ENCODE peak calls at places on chromosomes 11 and 22, in eight cellular contexts. V is A549, Q is right lobe of liver, J is neuronal stem cell, L is upper lobe of left lung, S is spleen, G is tibial nerve, Y is OCI-LY7. P is an unnamed sample.

GRCh38 chr22:19201858-19202798 is 23.6 kb upstream of the SLC25A1 start:
- DNase-seq in V (no peak), Q (peak; percentile 42), J (no peak), L (no peak), S (no peak), G (no peak), Y (no peak), P (no peak)

GRCh38 chr22:49274754-49275380 is 552.8 kb downstream of the BRD1 start:
- DNase-seq in V (no peak), Q (no peak), J (no peak), L (no peak), S (peak; percentile 44), G (no peak), Y (no peak), P (no peak)

GRCh38 chr11:68341557-68342458 is 29.4 kb downstream of the LRP5 start:
- DNase-seq in V (no peak), Q (no peak), J (no peak), L (no peak), S (no peak), G (no peak), Y (no peak), P (peak; percentile 53)

GRCh38 chr11:92224394-92225205 is at the start of gene FAT3:
- DNase-seq in V (peak; percentile 37), Q (peak; percentile 25), J (peak; percentile 81), L (peak; percentile 88), S (no peak), G (no peak), Y (no peak), P (peak; percentile 56)

GRCh38 chr22:47918936-47919505 is 1156.6 kb downstream of the TBC1D22A start:
- DNase-seq in V (no peak), Q (no peak), J (peak; percentile 79), L (peak; percentile 48), S (no peak), G (no peak), Y (peak; percentile 92), P (no peak)

GRCh38 chr11:27228891-27229290 is 134.1 kb downstream of the CCDC34 start:
- DNase-seq in V (no peak), Q (no peak), J (no peak), L (no peak), S (no peak), G (no peak), Y (no peak), P (no peak)

GRCh38 chr11:76589477-76589876 is 81.1 kb downstream of the LRRC32 start:
- DNase-seq in V (no peak), Q (no peak), J (no peak), L (no peak), S (no peak), G (no peak), Y (no peak), P (no peak)

GRCh38 chr11:126716456-126717083 is 284.0 kb downstream of the KIRREL3 start:
- DNase-seq in V (peak; percentile 21), Q (no peak), J (no peak), L (no peak), S (no peak), G (peak; percentile 78), Y (peak; percentile 43), P (peak; percentile 39)

GRCh38 chr11:116517077-116517476 is 255.7 kb downstream of the BUD13 start:
- DNase-seq in V (no peak), Q (no peak), J (no peak), L (no peak), S (no peak), G (no peak), Y (no peak), P (no peak)

GRCh38 chr22:48464246-48464645 is 1363.4 kb downstream of the BRD1 start:
- DNase-seq in V (no peak), Q (no peak), J (no peak), L (no peak), S (peak; percentile 28), G (no peak), Y (no peak), P (no peak)

GRCh38 chr11:72701466-72701865 is 27.2 kb upstream of the PDE2A start:
- DNase-seq in V (no peak), Q (no peak), J (no peak), L (peak; percentile 47), S (no peak), G (no peak), Y (no peak), P (no peak)

GRCh38 chr22:42662114-42663021 is 13.2 kb upstream of the CYB5R3 start:
- DNase-seq in V (peak; percentile 78), Q (peak; percentile 85), J (peak; percentile 77), L (peak; percentile 97), S (peak; percentile 95), G (peak; percentile 89), Y (peak; percentile 85), P (peak; percentile 96)

GRCh38 chr11:81772161-81772560 is 961.5 kb downstream of the FAM181B start:
- DNase-seq in V (no peak), Q (no peak), J (peak; percentile 9), L (no peak), S (no peak), G (no peak), Y (no peak), P (no peak)

GRCh38 chr22:42788021-42788420 is 67.4 kb upstream of the A4GALT start:
- DNase-seq in V (no peak), Q (no peak), J (no peak), L (peak; percentile 46), S (no peak), G (no peak), Y (no peak), P (peak; percentile 32)

GRCh38 chr11:11622772-11623531 is 1.1 kb upstream of the GALNT18 start:
- DNase-seq in V (no peak), Q (no peak), J (no peak), L (no peak), S (no peak), G (no peak), Y (no peak), P (no peak)

GRCh38 chr11:7582338-7582985 is 68.7 kb downstream of the PPFIBP2 start:
- DNase-seq in V (no peak), Q (no peak), J (no peak), L (no peak), S (no peak), G (peak; percentile 31), Y (no peak), P (no peak)

GRCh38 chr11:75474878-75475766 is 42.1 kb upstream of the KLHL35 start:
- DNase-seq in V (no peak), Q (peak; percentile 49), J (no peak), L (no peak), S (peak; percentile 87), G (peak; percentile 55), Y (peak; percentile 61), P (peak; percentile 88)

GRCh38 chr11:47412152-47412746 is 3.9 kb downstream of the SLC39A13 start:
- DNase-seq in V (peak; percentile 75), Q (peak; percentile 69), J (no peak), L (peak; percentile 90), S (peak; percentile 93), G (no peak), Y (peak; percentile 71), P (no peak)

GRCh38 chr11:20596629-20597129 is 2.7 kb upstream of the SLC6A5 start:
- DNase-seq in V (no peak), Q (no peak), J (no peak), L (peak; percentile 75), S (no peak), G (no peak), Y (no peak), P (no peak)

GRCh38 chr11:74822187-74822586 is 73.5 kb downstream of the RNF169 start:
- DNase-seq in V (no peak), Q (no peak), J (no peak), L (no peak), S (no peak), G (no peak), Y (no peak), P (no peak)

DNA sequence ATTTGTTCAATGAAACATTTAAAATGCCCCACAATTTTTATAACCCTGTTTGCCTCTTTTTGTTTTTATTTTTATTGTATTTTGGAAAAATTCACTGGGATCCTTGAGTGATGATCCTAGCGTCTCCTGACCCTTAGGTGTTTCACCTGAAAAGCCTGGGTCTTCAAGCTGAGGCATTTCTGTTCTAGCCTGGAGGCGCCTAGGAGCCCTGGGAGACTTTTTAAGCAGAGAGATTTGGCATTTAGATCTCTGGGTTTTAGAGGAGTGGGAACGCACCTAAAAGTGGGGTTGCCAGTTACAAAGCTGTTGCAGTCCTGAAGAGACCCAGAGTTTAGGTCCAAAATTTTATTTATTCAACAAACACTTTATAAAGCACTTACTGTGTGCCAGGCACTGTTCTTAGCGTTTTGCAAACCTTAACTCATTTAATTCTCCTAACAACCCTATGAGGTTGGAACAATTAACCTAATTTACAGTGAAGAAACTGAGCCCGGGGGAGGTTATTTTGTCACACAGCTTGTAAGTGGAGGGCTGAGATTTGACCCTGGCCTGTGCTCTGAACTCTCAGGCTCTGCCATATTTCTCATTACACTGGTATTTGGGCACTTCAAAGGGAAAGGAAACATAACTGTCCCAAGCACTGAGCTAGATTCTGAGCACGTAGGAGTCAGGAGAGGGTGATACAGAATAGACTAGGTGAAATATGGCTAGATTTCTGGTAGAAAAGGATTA is 834 bp upstream of the FADS1 start:
- DNase-seq in V (no peak), Q (no peak), J (no peak), L (no peak), S (no peak), G (no peak), Y (no peak), P (no peak)
- H3K4me3 ChIP-seq in V (peak overlapping the region; percentile 83), Q (peak overlapping the region; percentile 45), J (peak overlapping the region; percentile 97), L (peak overlapping the region; percentile 84), S (peak overlapping the region; percentile 63), G (peak overlapping the region; percentile 79), Y (no peak overlapping the region), P (peak overlapping the region; percentile 32)

GRCh38 chr22:30422481-30423295 is 2.9 kb upstream of the MTFP1 start:
- DNase-seq in V (peak; percentile 75), Q (peak; percentile 73), J (peak; percentile 56), L (no peak), S (no peak), G (peak; percentile 65), Y (no peak), P (peak; percentile 82)
- H3K4me1 ChIP-seq in V (peaks cover 51% of the 10 kb centered on the region), Q (no peaks in the 10 kb centered on the region), J (peaks cover 40% of the 10 kb centered on the region), L (peaks cover 45% of the 10 kb centered on the region), S (peaks cover 66% of the 10 kb centered on the region), G (peaks cover 57% of the 10 kb centered on the region), Y (peaks cover 35% of the 10 kb centered on the region), P (peaks cover 6% of the 10 kb centered on the region)

GRCh38 chr11:33387586-33387985 is 130.4 kb downstream of the HIPK3 start:
- DNase-seq in V (no peak), Q (no peak), J (no peak), L (no peak), S (no peak), G (no peak), Y (peak; percentile 73), P (no peak)
- H3K27ac ChIP-seq in V (no peak overlapping the region), Q (no peak overlapping the region), J (no peak overlapping the region), L (no peak overlapping the region), S (no peak overlapping the region), G (no peak overlapping the region), Y (peak overlapping the region; percentile 96), P (no peak overlapping the region)

DNA sequence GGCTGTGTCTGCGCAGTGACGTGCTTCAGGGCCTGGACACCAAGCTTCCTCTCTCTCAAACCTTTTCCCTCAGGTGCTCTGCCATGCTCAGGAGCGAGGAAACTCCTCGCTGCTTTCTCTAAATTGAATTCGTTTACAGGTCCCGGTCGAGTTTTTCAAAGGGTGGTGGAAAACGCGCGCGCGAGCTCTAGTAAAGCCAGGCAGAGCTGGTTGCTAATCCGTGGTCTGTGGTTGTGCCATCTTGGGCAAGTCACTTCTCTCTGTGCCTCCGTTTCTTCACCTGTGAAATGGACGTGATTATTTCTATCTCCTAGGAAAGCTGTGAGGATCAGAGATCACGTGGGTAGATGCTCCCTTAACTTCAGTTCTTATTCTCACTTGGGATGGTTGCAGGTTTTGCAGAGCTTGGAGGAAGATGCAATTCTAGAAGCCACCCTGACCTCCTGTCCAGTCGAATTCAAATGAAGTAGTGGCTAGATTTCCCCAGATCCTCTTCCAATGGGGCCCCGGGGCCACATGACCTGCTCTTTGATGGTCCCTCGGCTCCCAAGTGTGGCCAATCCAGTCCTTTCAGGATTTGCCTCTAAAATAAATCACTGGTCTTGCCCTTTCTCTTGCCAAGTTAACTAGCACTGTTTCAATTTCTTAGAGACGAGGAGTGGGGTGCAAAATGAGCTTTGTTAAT is 10.5 kb upstream of the ALX4 start:
- DNase-seq in V (no peak), Q (no peak), J (no peak), L (no peak), S (no peak), G (no peak), Y (no peak), P (no peak)
- H3K4me3 ChIP-seq in V (no peak overlapping the region), Q (no peak overlapping the region), J (no peak overlapping the region), L (no peak overlapping the region), S (no peak overlapping the region), G (no peak overlapping the region), Y (no peak overlapping the region), P (no peak overlapping the region)

P was measured in right cardiac atrium.